ENCODE peak calls at places on chromosomes 11 and 22, in eight cellular contexts. W is uterus; C is CD4-positive, CD25-positive, alpha-beta regulatory T cell; Q is colonic mucosa; V is HAP-1; H is HCT116; T is cardiac muscle cell; Y is osteoblast. R is an unnamed sample.

GRCh38 chr11:85965202-85965601 is 103.7 kb downstream of the PICALM start:
- DNase-seq in C (no peak), T (no peak), V (no peak), Y (no peak), H (no peak), W (no peak), Q (no peak), R (no peak)

GRCh38 chr22:27727673-27728451 is 73.7 kb downstream of the MN1 start:
- DNase-seq in Q (no peak), H (no peak), Y (no peak), W (no peak), C (no peak), T (no peak), V (no peak), R (no peak)

GRCh38 chr11:1233351-1234053 is 10.6 kb downstream of the MUC5B start:
- DNase-seq in H (no peak), V (no peak), C (no peak), W (no peak), Q (peak; percentile 88), Y (peak; percentile 80), T (no peak), R (no peak)

GRCh38 chr22:20552450-20552894 is 45.1 kb downstream of the MED15 start:
- DNase-seq in W (peak; percentile 80), T (no peak), V (no peak), Y (peak; percentile 89), Q (peak; percentile 49), H (no peak), C (no peak), R (no peak)

GRCh38 chr11:44444770-44445321 is 120.6 kb upstream of the CD82 start:
- DNase-seq in Y (no peak), V (no peak), C (no peak), T (no peak), W (no peak), H (no peak), Q (no peak), R (no peak)

GRCh38 chr11:87316491-87316890 is 278.8 kb downstream of the TMEM135 start:
- DNase-seq in T (no peak), W (no peak), C (no peak), V (no peak), Y (no peak), H (no peak), Q (no peak), R (no peak)

GRCh38 chr11:62725686-62726085 is 1.6 kb downstream of the HNRNPUL2 start:
- DNase-seq in Q (peak; percentile 33), T (no peak), W (no peak), H (no peak), Y (no peak), C (no peak), V (peak; percentile 41), R (no peak)

GRCh38 chr22:44384563-44384940 is 71.8 kb upstream of the SHISAL1 start:
- DNase-seq in Q (no peak), C (no peak), W (no peak), T (no peak), V (no peak), Y (peak; percentile 34), H (no peak), R (no peak)

GRCh38 chr11:117239295-117239694 is 6.8 kb downstream of the RNF214 start:
- DNase-seq in V (no peak), W (no peak), T (no peak), H (no peak), Y (peak; percentile 97), C (no peak), Q (no peak), R (peak; percentile 68)

GRCh38 chr11:45794169-45794568 is 10.8 kb upstream of the SLC35C1 start:
- DNase-seq in T (no peak), C (no peak), Q (peak; percentile 35), V (no peak), Y (no peak), H (no peak), W (no peak), R (peak; percentile 38)

GRCh38 chr11:12286606-12287005 is 90.8 kb upstream of the PARVA start:
- DNase-seq in W (no peak), T (no peak), H (no peak), C (no peak), Y (no peak), Q (peak; percentile 15), V (no peak), R (no peak)

GRCh38 chr11:3107608-3108182 is 50.5 kb upstream of the CARS1 start:
- DNase-seq in H (no peak), Q (peak; percentile 16), V (peak; percentile 6), T (no peak), W (peak; percentile 15), Y (peak; percentile 67), C (no peak), R (no peak)

GRCh38 chr22:39353346-39353745 is 3.6 kb downstream of the SYNGR1 start:
- DNase-seq in H (no peak), Y (peak; percentile 87), T (no peak), W (no peak), C (no peak), Q (no peak), V (no peak), R (no peak)

GRCh38 chr11:44979536-44980399 is 29.1 kb upstream of the TP53I11 start:
- DNase-seq in T (no peak), Q (peak; percentile 90), Y (no peak), V (no peak), H (peak; percentile 10), W (no peak), C (no peak), R (no peak)

GRCh38 chr11:62345862-62346261 is 8.6 kb downstream of the ASRGL1 start:
- DNase-seq in H (no peak), Q (peak; percentile 59), V (no peak), Y (no peak), W (no peak), C (no peak), T (no peak), R (no peak)

GRCh38 chr11:17597770-17598169 is 50.7 kb downstream of the OTOG start:
- DNase-seq in H (no peak), V (peak; percentile 4), Y (peak; percentile 58), Q (no peak), T (no peak), W (peak; percentile 12), C (no peak), R (peak; percentile 37)

GRCh38 chr11:12052676-12053605 is 44.5 kb upstream of the DKK3 start:
- DNase-seq in V (no peak), C (peak; percentile 63), Q (peak; percentile 16), H (no peak), T (no peak), Y (no peak), W (no peak), R (no peak)

GRCh38 chr11:122235615-122236014 is 119.6 kb upstream of the BLID start:
- DNase-seq in V (no peak), H (no peak), C (no peak), T (peak; percentile 12), W (peak; percentile 22), Y (no peak), Q (no peak), R (peak; percentile 44)

DNA sequence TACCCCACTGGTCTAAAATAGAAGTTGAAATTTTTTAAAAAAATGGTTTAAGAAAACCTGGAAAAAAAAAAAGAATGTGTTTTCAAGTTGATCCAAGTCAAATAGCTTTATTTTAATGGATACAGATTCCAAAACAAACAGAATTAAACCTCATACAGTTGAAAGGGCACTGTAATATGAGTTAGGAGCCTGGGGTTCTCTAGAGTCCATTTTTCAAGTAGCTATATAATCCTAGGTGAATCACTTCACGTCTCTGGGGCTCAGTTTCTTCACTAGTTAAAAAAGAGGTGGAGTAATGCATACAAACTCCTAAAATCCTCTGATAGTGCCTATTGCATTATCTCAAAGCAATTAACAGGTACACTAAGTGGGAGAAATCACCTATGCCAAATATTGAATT is 132.9 kb downstream of the BBOX1 start:
- DNase-seq in C (no peak), W (no peak), H (no peak), Y (no peak), T (no peak), V (no peak), Q (no peak), R (no peak)
- H3K9me3 ChIP-seq in C (no peaks in the 10 kb centered on the region), W (no peaks in the 10 kb centered on the region), H (no peaks in the 10 kb centered on the region), Y (no peaks in the 10 kb centered on the region), T (no peaks in the 10 kb centered on the region), V (no peaks in the 10 kb centered on the region), Q (no peaks in the 10 kb centered on the region), R (no peaks in the 10 kb centered on the region)

GRCh38 chr11:46865340-46865739 is 19.3 kb upstream of the CKAP5 start:
- DNase-seq in C (no peak), W (no peak), H (no peak), T (no peak), Y (peak; percentile 88), Q (no peak), V (no peak), R (no peak)
- H3K36me3 ChIP-seq in C (no peaks in the 10 kb centered on the region), W (no peaks in the 10 kb centered on the region), H (peaks cover 8% of the 10 kb centered on the region), T (peaks cover 78% of the 10 kb centered on the region), Y (no peaks in the 10 kb centered on the region), Q (no peaks in the 10 kb centered on the region), V (peaks cover 68% of the 10 kb centered on the region), R (no peaks in the 10 kb centered on the region)

GRCh38 chr11:130601764-130602163 is 153.3 kb downstream of the ADAMTS15 start:
- DNase-seq in H (no peak), C (no peak), T (no peak), V (no peak), Q (no peak), Y (no peak), W (no peak), R (no peak)

GRCh38 chr11:130599073-130599654 is 150.7 kb downstream of the ADAMTS15 start:
- DNase-seq in Q (no peak), T (peak; percentile 37), V (no peak), C (no peak), W (peak; percentile 48), H (no peak), Y (no peak), R (no peak)

GRCh38 chr11:130600139-130600538 is 151.7 kb downstream of the ADAMTS15 start:
- DNase-seq in V (no peak), W (no peak), H (no peak), Q (no peak), Y (peak; percentile 87), C (no peak), T (no peak), R (no peak)

GRCh38 chr11:130601141-130601540 is 152.7 kb downstream of the ADAMTS15 start:
- DNase-seq in H (no peak), Q (no peak), C (no peak), Y (no peak), T (peak; percentile 58), V (no peak), W (peak; percentile 77), R (peak; percentile 49)

GRCh38 chr11:130600616-130601015 is 152.2 kb downstream of the ADAMTS15 start:
- DNase-seq in Y (no peak), W (no peak), Q (no peak), C (no peak), T (no peak), H (no peak), V (no peak), R (no peak)
- H3K9me3 ChIP-seq in Y (peaks cover 6% of the 10 kb centered on the region), W (no peaks in the 10 kb centered on the region), Q (no peaks in the 10 kb centered on the region), C (no peaks in the 10 kb centered on the region), T (no peaks in the 10 kb centered on the region), H (no peaks in the 10 kb centered on the region), V (no peaks in the 10 kb centered on the region), R (no peaks in the 10 kb centered on the region)

DNA sequence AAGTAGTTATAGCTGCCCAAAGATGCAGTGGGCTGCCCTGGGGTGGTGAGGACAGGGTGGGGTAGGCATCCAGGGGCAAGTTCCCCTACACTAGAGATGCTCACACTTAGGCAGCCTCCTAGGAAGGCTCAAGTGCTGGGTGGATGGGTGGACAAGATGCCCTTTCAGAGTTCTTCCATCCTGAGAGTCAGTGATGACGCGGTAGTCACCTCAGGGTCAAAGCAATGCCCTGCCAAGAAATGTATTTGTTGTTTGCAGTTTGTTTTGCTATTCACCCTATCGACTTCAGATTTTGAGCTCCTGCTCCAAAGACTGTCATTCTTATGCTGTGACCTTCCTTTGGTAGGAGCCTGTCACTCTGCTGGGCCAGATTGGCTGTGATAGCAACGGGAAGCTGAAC is 18.9 kb downstream of the POLA2 start:
- DNase-seq in C (no peak), T (no peak), W (no peak), H (no peak), V (no peak), Q (no peak), Y (no peak), R (no peak)
- H3K36me3 ChIP-seq in C (peaks cover 63% of the 10 kb centered on the region), T (peaks cover 30% of the 10 kb centered on the region), W (no peaks in the 10 kb centered on the region), H (peaks cover 27% of the 10 kb centered on the region), V (peaks cover 95% of the 10 kb centered on the region), Q (no peaks in the 10 kb centered on the region), Y (peaks cover 35% of the 10 kb centered on the region), R (peaks cover 86% of the 10 kb centered on the region)